ENCODE peak calls at places on chromosomes 12 and 14, in four cellular contexts. One of them, this sample, is unnamed.

GRCh38 chr12:132229423-132229760 is 85.1 kb downstream of the NOC4L start:
- DNase-seq in A549: no peak
- DNase-seq in HCT116: no peak
- DNase-seq in CD8-positive, alpha-beta T cell: no peak
- DNase-seq in this sample: no peak

GRCh38 chr14:60514378-60515243 is 5.7 kb downstream of the SIX6 start:
- DNase-seq in A549: peak; percentile 17
- DNase-seq in HCT116: no peak
- DNase-seq in CD8-positive, alpha-beta T cell: no peak
- DNase-seq in this sample: no peak

GRCh38 chr14:95994593-95994928 is 44.6 kb upstream of the C14orf132 start:
- DNase-seq in A549: no peak
- DNase-seq in HCT116: no peak
- DNase-seq in CD8-positive, alpha-beta T cell: no peak
- DNase-seq in this sample: no peak

GRCh38 chr14:48974994-48975393 is 611.2 kb downstream of the RPS29 start:
- DNase-seq in A549: no peak
- DNase-seq in HCT116: no peak
- DNase-seq in CD8-positive, alpha-beta T cell: no peak
- DNase-seq in this sample: no peak

GRCh38 chr14:92563359-92563758 is 49.8 kb downstream of the RIN3 start:
- DNase-seq in A549: no peak
- DNase-seq in HCT116: no peak
- DNase-seq in CD8-positive, alpha-beta T cell: no peak
- DNase-seq in this sample: no peak

GRCh38 chr12:94200069-94200468 is 51.7 kb downstream of the PLXNC1 start:
- DNase-seq in A549: no peak
- DNase-seq in HCT116: no peak
- DNase-seq in CD8-positive, alpha-beta T cell: no peak
- DNase-seq in this sample: no peak

GRCh38 chr14:29243355-29243754 is 476.8 kb downstream of the FOXG1 start:
- DNase-seq in A549: no peak
- DNase-seq in HCT116: no peak
- DNase-seq in CD8-positive, alpha-beta T cell: no peak
- DNase-seq in this sample: no peak

GRCh38 chr14:92877757-92878431 is 45.1 kb upstream of the CHGA start:
- DNase-seq in A549: no peak
- DNase-seq in HCT116: no peak
- DNase-seq in CD8-positive, alpha-beta T cell: no peak
- DNase-seq in this sample: no peak

GRCh38 chr12:754871-755562 is 2.6 kb downstream of the WNK1 start:
- DNase-seq in A549: peak; percentile 84
- DNase-seq in HCT116: no peak
- DNase-seq in CD8-positive, alpha-beta T cell: no peak
- DNase-seq in this sample: no peak

GRCh38 chr12:115132145-115132544 is 448.2 kb upstream of the TBX3 start:
- DNase-seq in A549: no peak
- DNase-seq in HCT116: no peak
- DNase-seq in CD8-positive, alpha-beta T cell: no peak
- DNase-seq in this sample: peak; percentile 20

GRCh38 chr12:27277846-27278260 is 33.8 kb downstream of the STK38L start:
- DNase-seq in A549: no peak
- DNase-seq in HCT116: peak; percentile 6
- DNase-seq in CD8-positive, alpha-beta T cell: no peak
- DNase-seq in this sample: peak; percentile 48

GRCh38 chr14:60775296-60775695 is 40.7 kb downstream of the MNAT1 start:
- DNase-seq in A549: no peak
- DNase-seq in HCT116: no peak
- DNase-seq in CD8-positive, alpha-beta T cell: no peak
- DNase-seq in this sample: no peak

GRCh38 chr14:61549425-61549824 is 145.9 kb upstream of the HIF1A start:
- DNase-seq in A549: no peak
- DNase-seq in HCT116: no peak
- DNase-seq in CD8-positive, alpha-beta T cell: no peak
- DNase-seq in this sample: no peak

GRCh38 chr12:107356266-107356936 is 263.1 kb upstream of the CRY1 start:
- DNase-seq in A549: no peak
- DNase-seq in HCT116: no peak
- DNase-seq in CD8-positive, alpha-beta T cell: no peak
- DNase-seq in this sample: no peak

GRCh38 chr12:46372852-46373302 is 304 bp upstream of the SLC38A2 start:
- DNase-seq in A549: no peak
- DNase-seq in HCT116: no peak
- DNase-seq in CD8-positive, alpha-beta T cell: no peak
- DNase-seq in this sample: no peak
- H3K4me1 ChIP-seq in A549: peaks cover 28% of the 10 kb centered on the region
- H3K4me1 ChIP-seq in HCT116: peaks cover 72% of the 10 kb centered on the region
- H3K4me1 ChIP-seq in CD8-positive, alpha-beta T cell: peaks cover 36% of the 10 kb centered on the region
- H3K4me1 ChIP-seq in this sample: peaks cover 46% of the 10 kb centered on the region

GRCh38 chr14:97458302-97459137 is 661.3 kb downstream of the VRK1 start:
- DNase-seq in A549: no peak
- DNase-seq in HCT116: no peak
- DNase-seq in CD8-positive, alpha-beta T cell: peak; percentile 84
- DNase-seq in this sample: no peak
- H3K4me3 ChIP-seq in A549: no peak overlapping the region
- H3K4me3 ChIP-seq in HCT116: no peak overlapping the region
- H3K4me3 ChIP-seq in CD8-positive, alpha-beta T cell: peak overlapping the region; percentile 62
- H3K4me3 ChIP-seq in this sample: no peak overlapping the region

DNA sequence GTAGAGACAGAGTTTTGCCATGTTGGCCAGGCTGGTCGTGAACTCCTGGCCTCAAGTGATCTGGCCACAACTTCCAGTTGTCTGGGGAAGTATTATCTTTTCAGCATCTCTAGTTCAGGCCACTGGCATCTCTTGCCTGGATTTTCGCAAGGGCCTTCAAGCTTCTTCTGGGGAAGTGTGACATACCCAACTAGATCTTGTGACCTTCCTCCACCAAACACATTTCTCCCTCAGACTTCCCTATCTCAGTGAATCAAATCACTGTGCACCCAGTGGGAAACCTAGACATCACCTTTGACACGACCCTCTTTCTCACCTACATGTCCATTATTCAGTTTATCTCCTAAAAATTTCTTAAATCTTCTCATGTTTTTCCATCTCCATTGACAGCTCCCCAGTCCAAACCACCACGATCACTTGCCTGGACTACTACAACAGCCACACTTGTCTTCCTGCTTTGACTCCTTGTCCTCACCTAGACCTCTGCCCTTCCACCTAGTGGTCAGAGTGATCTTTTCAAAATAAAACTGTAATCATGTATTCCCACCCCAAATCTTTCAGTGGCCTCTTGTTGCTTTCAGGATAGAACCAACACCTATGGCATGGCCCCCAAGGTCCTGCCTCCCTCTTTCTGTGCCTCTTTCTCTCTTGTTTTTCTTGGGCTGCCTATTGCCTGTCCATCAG is 3.3 kb downstream of the EEF1AKMT3 start:
- DNase-seq in A549: no peak
- DNase-seq in HCT116: no peak
- DNase-seq in CD8-positive, alpha-beta T cell: no peak
- DNase-seq in this sample: peak; percentile 12
- TF ChIP-seq CTCF in A549: no peak
- TF ChIP-seq CTCF in HCT116: no peak
- TF ChIP-seq CTCF in CD8-positive, alpha-beta T cell: no peak
- TF ChIP-seq CTCF in this sample: peak; percentile 21

DNA sequence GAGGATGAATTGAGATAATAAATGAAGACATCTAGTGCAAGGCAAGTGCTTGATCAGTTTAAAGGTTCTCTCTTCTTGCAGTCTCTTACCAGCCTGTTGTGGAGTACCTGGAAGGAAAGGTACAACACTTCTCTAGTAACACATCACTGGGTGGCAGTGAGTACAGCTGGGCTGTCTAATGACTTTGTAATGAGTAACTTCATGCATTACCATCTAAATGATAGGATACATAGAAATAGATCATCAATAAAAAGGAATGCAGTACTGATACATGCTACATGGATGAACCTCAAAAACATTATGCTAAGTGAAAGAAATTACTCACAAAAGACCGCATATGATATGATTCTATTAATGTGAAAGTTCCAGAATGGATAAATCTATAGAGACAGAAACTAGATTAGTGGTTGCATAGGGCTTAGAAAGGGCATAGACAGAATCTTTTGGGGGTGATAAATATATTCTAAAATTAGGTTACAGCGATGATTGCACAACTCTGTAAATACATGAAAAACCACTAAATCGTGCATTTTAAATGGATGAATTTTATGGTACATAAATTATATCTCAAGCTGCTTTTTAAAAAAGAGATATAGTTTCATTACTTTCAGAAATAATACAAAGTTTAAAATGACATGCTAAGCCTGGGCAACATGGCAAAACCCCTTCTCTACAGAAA is 224.4 kb downstream of the CHST11 start:
- DNase-seq in A549: no peak
- DNase-seq in HCT116: no peak
- DNase-seq in CD8-positive, alpha-beta T cell: no peak
- DNase-seq in this sample: no peak
- H3K4me1 ChIP-seq in A549: peaks cover 10% of the 10 kb centered on the region
- H3K4me1 ChIP-seq in HCT116: peaks cover 28% of the 10 kb centered on the region
- H3K4me1 ChIP-seq in CD8-positive, alpha-beta T cell: peaks cover 34% of the 10 kb centered on the region
- H3K4me1 ChIP-seq in this sample: peaks cover 18% of the 10 kb centered on the region

DNA sequence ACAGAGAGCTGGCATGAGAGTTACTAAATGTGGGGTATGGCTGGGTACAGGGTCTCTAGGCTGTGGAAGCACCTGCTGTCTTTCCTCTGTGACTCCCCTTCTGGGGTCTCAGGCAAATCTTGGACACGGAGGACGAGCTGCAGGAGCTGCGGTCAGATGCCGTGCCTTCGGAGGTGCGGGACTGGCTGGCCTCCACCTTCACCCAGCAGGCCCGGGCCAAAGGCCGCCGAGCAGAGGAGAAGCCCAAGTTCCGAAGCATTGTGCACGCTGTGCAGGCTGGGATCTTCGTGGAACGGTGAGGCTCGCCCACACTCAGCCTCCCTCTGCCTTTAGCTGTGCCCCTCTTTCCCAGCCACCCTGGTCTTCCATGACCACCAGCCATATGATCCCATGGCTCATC is 19.4 kb downstream of the PPP1R1A start:
- DNase-seq in A549: no peak
- DNase-seq in HCT116: no peak
- DNase-seq in CD8-positive, alpha-beta T cell: no peak
- DNase-seq in this sample: no peak
- H3K4me3 ChIP-seq in A549: no peak overlapping the region
- H3K4me3 ChIP-seq in HCT116: no peak overlapping the region
- H3K4me3 ChIP-seq in CD8-positive, alpha-beta T cell: no peak overlapping the region
- H3K4me3 ChIP-seq in this sample: no peak overlapping the region

GRCh38 chr12:72141381-72141780 is 130.8 kb upstream of the TRHDE start:
- DNase-seq in A549: no peak
- DNase-seq in HCT116: peak; percentile 22
- DNase-seq in CD8-positive, alpha-beta T cell: no peak
- DNase-seq in this sample: no peak
- TF ChIP-seq CTCF in A549: no peak
- TF ChIP-seq CTCF in HCT116: peak; percentile 46
- TF ChIP-seq CTCF in CD8-positive, alpha-beta T cell: no peak
- TF ChIP-seq CTCF in this sample: peak; percentile 26